ENCODE peak calls at places on chromosomes 13 and 19, in eight cellular contexts. P, U, B, W, H, G, Y and D are unnamed samples.

GRCh38 chr13:39185326-39185725 is 147.1 kb downstream of the NHLRC3 start:
- DNase-seq in H (no peak), G (no peak), B (no peak), P (no peak), Y (no peak), W (no peak), U (no peak), D (no peak)

GRCh38 chr19:31451686-31452325 is 102.6 kb upstream of the TSHZ3 start:
- DNase-seq in Y (no peak), W (no peak), U (no peak), P (peak; percentile 29), H (no peak), G (no peak), B (peak; percentile 24), D (no peak)

GRCh38 chr19:45103625-45104319 is 10.8 kb downstream of the PPP1R37 start:
- DNase-seq in B (no peak), Y (no peak), H (no peak), G (no peak), W (no peak), U (peak; percentile 42), P (no peak), D (no peak)

GRCh38 chr19:6393982-6394412 is 1.0 kb upstream of the GTF2F1 start:
- DNase-seq in H (peak; percentile 41), W (peak; percentile 76), P (no peak), B (no peak), U (no peak), G (no peak), Y (no peak), D (no peak)

GRCh38 chr19:45090034-45090433 is 2.9 kb upstream of the PPP1R37 start:
- DNase-seq in U (no peak), H (no peak), P (no peak), Y (no peak), B (no peak), G (no peak), W (no peak), D (no peak)

GRCh38 chr13:85638265-85638664 is 161.0 kb downstream of the SLITRK6 start:
- DNase-seq in B (no peak), H (no peak), G (no peak), P (no peak), W (no peak), Y (no peak), U (no peak), D (no peak)

GRCh38 chr13:111292710-111293485 is 27.5 kb upstream of the TEX29 start:
- DNase-seq in H (no peak), U (no peak), Y (no peak), P (no peak), W (no peak), B (no peak), G (no peak), D (no peak)

GRCh38 chr19:45769821-45770191 is 754 bp upstream of the SIX5 start:
- DNase-seq in H (no peak), G (no peak), Y (no peak), P (no peak), W (peak; percentile 65), B (no peak), U (peak; percentile 65), D (peak; percentile 63)

GRCh38 chr19:8578642-8579265 is 1.5 kb upstream of the MYO1F start:
- DNase-seq in B (peak; percentile 63), Y (no peak), U (peak; percentile 77), W (peak; percentile 85), P (no peak), G (peak; percentile 84), H (peak; percentile 71), D (peak; percentile 83)